ENCODE peak calls at places on chromosomes 2 and 18, in four cellular contexts. O, R, V and H are unnamed samples.

GRCh38 chr18:72544092-72544886 is at the start of gene CBLN2:
- DNase-seq in O (peak), R (peak), V (peak), H (peak)

GRCh38 chr2:84427235-84428138 is 31.6 kb downstream of the SUCLG1 start:
- DNase-seq in O (no peak), R (peak), V (no peak), H (no peak)

GRCh38 chr2:69816923-69817542 is 12.4 kb upstream of the GMCL1 start:
- DNase-seq in O (peak), R (peak), V (peak), H (peak)

GRCh38 chr2:222213084-222213483 is 85.7 kb downstream of the PAX3 start:
- DNase-seq in O (no peak), R (no peak), V (no peak), H (no peak)

GRCh38 chr2:186518945-186519344 is 32.9 kb downstream of the ZC3H15 start:
- DNase-seq in O (no peak), R (no peak), V (no peak), H (no peak)

GRCh38 chr2:122390406-122390805 is 635.0 kb downstream of the TSN start:
- DNase-seq in O (no peak), R (peak), V (no peak), H (no peak)

GRCh38 chr2:32482466-32482865 is 125.6 kb downstream of the BIRC6 start:
- DNase-seq in O (no peak), R (no peak), V (no peak), H (no peak)

GRCh38 chr2:142536501-142536900 is 341.0 kb upstream of the KYNU start:
- DNase-seq in O (peak), R (no peak), V (no peak), H (no peak)

GRCh38 chr2:73033766-73034381 is 37.6 kb downstream of the SFXN5 start:
- DNase-seq in O (no peak), R (no peak), V (no peak), H (no peak)

GRCh38 chr2:3527886-3528785 is 8.8 kb upstream of the ADI1 start:
- DNase-seq in O (peak), R (no peak), V (no peak), H (no peak)

GRCh38 chr2:217799553-217800432 is 203.0 kb downstream of the TNS1 start:
- DNase-seq in O (no peak), R (no peak), V (no peak), H (peak)

GRCh38 chr2:99386011-99386410 is 48.8 kb downstream of the EIF5B start:
- DNase-seq in O (no peak), R (no peak), V (no peak), H (no peak)

GRCh38 chr2:95025406-95026319 is at the start of gene MAL:
- DNase-seq in O (peak), R (no peak), V (no peak), H (peak)

GRCh38 chr2:64212346-64212745 is 68.1 kb upstream of the PELI1 start:
- DNase-seq in O (no peak), R (peak), V (no peak), H (no peak)